ENCODE peak calls at places on chromosomes 13 and 19, in six cellular contexts. W is pancreas; Q is right lobe of liver; F is K562; B is upper lobe of left lung; M is naive thymus-derived CD8-positive, alpha-beta T cell. K is an unnamed sample.

GRCh38 chr13:82501804-82502203 is 1380.5 kb downstream of the SLITRK1 start:
- ATAC-seq in M (no peak), W (no peak), Q (no peak), F (no peak), B (no peak), K (no peak)

GRCh38 chr13:106867249-106867648 is 299.3 kb upstream of the ARGLU1 start:
- ATAC-seq in B (peak; percentile 36), F (no peak), M (no peak), W (peak; percentile 43), Q (no peak), K (no peak)

GRCh38 chr19:29620931-29621351 is 14.9 kb downstream of the POP4 start:
- ATAC-seq in Q (no peak), F (no peak), W (no peak), M (peak; percentile 29), B (no peak), K (peak; percentile 49)

GRCh38 chr13:35978607-35979316 is 152.4 kb downstream of the DCLK1 start:
- ATAC-seq in F (peak; percentile 65), W (peak; percentile 78), B (peak; percentile 80), Q (peak; percentile 78), M (no peak), K (no peak)

GRCh38 chr13:102580552-102581169 is 16.1 kb upstream of the TPP2 start:
- ATAC-seq in B (peak; percentile 76), W (peak; percentile 78), Q (peak; percentile 91), F (peak; percentile 84), M (peak; percentile 88), K (peak; percentile 80)

GRCh38 chr19:3123956-3124355 is 11.9 kb upstream of the GNA15 start:
- ATAC-seq in F (peak; percentile 22), B (no peak), M (no peak), Q (peak; percentile 32), W (peak; percentile 4), K (no peak)

GRCh38 chr19:50323782-50324133 is 5.4 kb downstream of the KCNC3 start:
- ATAC-seq in W (no peak), M (no peak), F (no peak), Q (no peak), B (no peak), K (no peak)

GRCh38 chr13:41639955-41640780 is 182.8 kb downstream of the RGCC start:
- ATAC-seq in F (no peak), Q (peak; percentile 93), W (peak; percentile 49), M (no peak), B (peak; percentile 85), K (no peak)

GRCh38 chr19:55304279-55304978 is 20.6 kb downstream of the BRSK1 start:
- ATAC-seq in W (peak; percentile 51), F (peak; percentile 92), B (no peak), Q (peak; percentile 52), M (no peak), K (no peak)

GRCh38 chr19:14478113-14478545 is 3.0 kb upstream of the PTGER1 start:
- ATAC-seq in Q (no peak), F (no peak), B (no peak), W (no peak), M (no peak), K (no peak)

GRCh38 chr19:16569609-16570320 is 2.5 kb downstream of the SLC35E1 start:
- ATAC-seq in B (no peak), F (no peak), M (no peak), W (peak; percentile 41), Q (no peak), K (no peak)

GRCh38 chr13:35164324-35164932 is 222.4 kb downstream of the NBEA start:
- ATAC-seq in M (peak; percentile 54), Q (peak; percentile 81), B (peak; percentile 70), W (peak; percentile 82), F (peak; percentile 61), K (peak; percentile 45)

GRCh38 chr19:46716672-46717033 is 261 bp downstream of the PRKD2 start:
- ATAC-seq in B (peak; percentile 0), W (no peak), M (no peak), Q (no peak), F (no peak), K (no peak)

GRCh38 chr19:2555422-2556220 is 79.7 kb downstream of the GADD45B start:
- ATAC-seq in W (peak; percentile 9), M (no peak), Q (no peak), F (no peak), B (peak; percentile 7), K (no peak)

GRCh38 chr19:10193666-10194499 is 870 bp downstream of the DNMT1 start:
- ATAC-seq in W (peak; percentile 33), Q (peak; percentile 6), M (no peak), B (peak; percentile 54), F (peak; percentile 45), K (no peak)

GRCh38 chr19:48926909-48927308 is 6.6 kb upstream of the DHDH start:
- ATAC-seq in F (peak; percentile 72), W (peak; percentile 49), B (peak; percentile 78), M (peak; percentile 28), Q (peak; percentile 62), K (peak; percentile 87)

GRCh38 chr13:95553614-95554385 is 1.3 kb downstream of the CLDN10 start:
- ATAC-seq in B (peak; percentile 50), Q (peak; percentile 30), F (no peak), M (no peak), W (peak; percentile 65), K (no peak)